ENCODE peak calls at places on chromosomes 2 and 18, in ten cellular contexts. B is epithelial cell of esophagus; V is COR-L47; K is activated T-cell treated with anti-CD3 and anti-CD28 coated beads, Interleukin-2, amount 50 U/mL, for 48 hours; X is left ventricle myocardium superior; R is EL; Y is HS-27A; F is OCI-M1; G is naive B cell; T is NCI-H2029. M is an unnamed sample.

GRCh38 chr18:22860807-22861206 is 72.3 kb upstream of the RBBP8 start:
- DNase-seq in B (no peak), V (no peak), K (no peak), X (no peak), R (no peak), Y (no peak), F (no peak), G (no peak), T (no peak), M (no peak)

GRCh38 chr18:32289480-32290075 is 99.7 kb downstream of the MEP1B start:
- DNase-seq in B (peak), V (peak), K (peak), X (no peak), R (peak), Y (peak), F (peak), G (no peak), T (peak), M (no peak)

GRCh38 chr2:142873850-142874287 is 3.6 kb upstream of the KYNU start:
- DNase-seq in B (no peak), V (no peak), K (no peak), X (no peak), R (no peak), Y (no peak), F (no peak), G (no peak), T (no peak), M (no peak)

GRCh38 chr2:37886745-37887144 is 38.3 kb upstream of the RMDN2 start:
- DNase-seq in B (peak), V (no peak), K (no peak), X (no peak), R (peak), Y (no peak), F (no peak), G (no peak), T (no peak), M (no peak)

GRCh38 chr2:175203621-175204496 is 22.3 kb upstream of the ATP5MC3 start:
- DNase-seq in B (peak), V (peak), K (peak), X (peak), R (peak), Y (no peak), F (peak), G (peak), T (no peak), M (no peak)

GRCh38 chr2:144493027-144493809 is 26.7 kb downstream of the ZEB2 start:
- DNase-seq in B (no peak), V (no peak), K (no peak), X (no peak), R (no peak), Y (no peak), F (peak), G (no peak), T (no peak), M (no peak)

GRCh38 chr2:177056540-177056939 is 156.1 kb upstream of the HNRNPA3 start:
- DNase-seq in B (no peak), V (no peak), K (no peak), X (no peak), R (no peak), Y (no peak), F (peak), G (no peak), T (no peak), M (no peak)

GRCh38 chr2:96864343-96865091 is 5.4 kb downstream of the SEMA4C start:
- DNase-seq in B (no peak), V (no peak), K (no peak), X (peak), R (no peak), Y (no peak), F (no peak), G (no peak), T (peak), M (no peak)

GRCh38 chr2:7225848-7226247 is 308.6 kb downstream of the RNF144A start:
- DNase-seq in B (no peak), V (peak), K (no peak), X (no peak), R (no peak), Y (no peak), F (no peak), G (no peak), T (no peak), M (no peak)

GRCh38 chr2:29269095-29270090 is 154.2 kb downstream of the CLIP4 start:
- DNase-seq in B (no peak), V (no peak), K (no peak), X (no peak), R (no peak), Y (no peak), F (no peak), G (no peak), T (no peak), M (no peak)

GRCh38 chr2:127454595-127455565 is 36.7 kb downstream of the PROC start:
- DNase-seq in B (no peak), V (no peak), K (no peak), X (no peak), R (no peak), Y (no peak), F (no peak), G (no peak), T (no peak), M (no peak)

GRCh38 chr2:240136671-240137292 is 677 bp upstream of the COPS9 start:
- DNase-seq in B (no peak), V (no peak), K (no peak), X (no peak), R (no peak), Y (no peak), F (no peak), G (no peak), T (no peak), M (no peak)

GRCh38 chr18:59013744-59014143 is 125.9 kb upstream of the SEC11C start:
- DNase-seq in B (no peak), V (no peak), K (no peak), X (no peak), R (no peak), Y (no peak), F (no peak), G (no peak), T (no peak), M (no peak)

GRCh38 chr2:44320832-44321231 is 40.5 kb downstream of the PREPL start:
- DNase-seq in B (no peak), V (no peak), K (no peak), X (no peak), R (no peak), Y (no peak), F (no peak), G (no peak), T (no peak), M (no peak)

GRCh38 chr2:184004945-184005672 is 593.2 kb upstream of the ZNF804A start:
- DNase-seq in B (no peak), V (no peak), K (no peak), X (no peak), R (no peak), Y (no peak), F (no peak), G (no peak), T (no peak), M (no peak)

GRCh38 chr2:149410701-149411484 is 80.5 kb downstream of the LYPD6 start:
- DNase-seq in B (peak), V (no peak), K (no peak), X (no peak), R (peak), Y (peak), F (no peak), G (no peak), T (no peak), M (no peak)

GRCh38 chr2:11753452-11753885 is 7.0 kb downstream of the LPIN1 start:
- DNase-seq in B (peak), V (peak), K (no peak), X (peak), R (no peak), Y (no peak), F (peak), G (peak), T (peak), M (peak)

GRCh38 chr2:161019311-161019710 is 140.9 kb upstream of the TANK start:
- DNase-seq in B (no peak), V (no peak), K (no peak), X (no peak), R (peak), Y (no peak), F (no peak), G (no peak), T (no peak), M (no peak)

GRCh38 chr2:234451852-234452625 is 44.8 kb downstream of the ARL4C start:
- DNase-seq in B (peak), V (no peak), K (no peak), X (no peak), R (peak), Y (peak), F (no peak), G (no peak), T (no peak), M (no peak)